ENCODE peak calls at places on chromosomes 3 and 15, in nine cellular contexts. One of them, this sample, is unnamed.

GRCh38 chr3:120642368-120642948 is 39.6 kb downstream of the HGD start:
- DNase-seq in GM23248: peak
- DNase-seq in small intestine: no peak
- DNase-seq in left ventricle myocardium inferior: no peak
- DNase-seq in GM23338: no peak
- DNase-seq in heart left ventricle: no peak
- DNase-seq in left lung: no peak
- DNase-seq in breast epithelium: no peak
- DNase-seq in SK-N-SH: no peak
- DNase-seq in this sample: no peak

GRCh38 chr15:89444855-89445254 is 51.5 kb downstream of the RHCG start:
- DNase-seq in GM23248: no peak
- DNase-seq in small intestine: no peak
- DNase-seq in left ventricle myocardium inferior: no peak
- DNase-seq in GM23338: peak
- DNase-seq in heart left ventricle: no peak
- DNase-seq in left lung: no peak
- DNase-seq in breast epithelium: no peak
- DNase-seq in SK-N-SH: no peak
- DNase-seq in this sample: no peak

GRCh38 chr3:189305412-189305811 is 133.6 kb downstream of the TPRG1 start:
- DNase-seq in GM23248: peak
- DNase-seq in small intestine: no peak
- DNase-seq in left ventricle myocardium inferior: no peak
- DNase-seq in GM23338: no peak
- DNase-seq in heart left ventricle: no peak
- DNase-seq in left lung: no peak
- DNase-seq in breast epithelium: no peak
- DNase-seq in SK-N-SH: no peak
- DNase-seq in this sample: no peak

GRCh38 chr15:101027273-101027901 is 108.2 kb downstream of the LRRK1 start:
- DNase-seq in GM23248: no peak
- DNase-seq in small intestine: no peak
- DNase-seq in left ventricle myocardium inferior: no peak
- DNase-seq in GM23338: no peak
- DNase-seq in heart left ventricle: no peak
- DNase-seq in left lung: peak
- DNase-seq in breast epithelium: no peak
- DNase-seq in SK-N-SH: no peak
- DNase-seq in this sample: peak

GRCh38 chr3:143973352-143974021 is 1.9 kb downstream of the DIPK2A start:
- DNase-seq in GM23248: peak
- DNase-seq in small intestine: peak
- DNase-seq in left ventricle myocardium inferior: no peak
- DNase-seq in GM23338: no peak
- DNase-seq in heart left ventricle: no peak
- DNase-seq in left lung: no peak
- DNase-seq in breast epithelium: no peak
- DNase-seq in SK-N-SH: no peak
- DNase-seq in this sample: no peak

GRCh38 chr3:196124608-196125007 is 42.7 kb upstream of the TFRC start:
- DNase-seq in GM23248: no peak
- DNase-seq in small intestine: no peak
- DNase-seq in left ventricle myocardium inferior: no peak
- DNase-seq in GM23338: no peak
- DNase-seq in heart left ventricle: no peak
- DNase-seq in left lung: no peak
- DNase-seq in breast epithelium: no peak
- DNase-seq in SK-N-SH: no peak
- DNase-seq in this sample: no peak

GRCh38 chr15:80496101-80496500 is 91.9 kb downstream of the ARNT2 start:
- DNase-seq in GM23248: no peak
- DNase-seq in small intestine: no peak
- DNase-seq in left ventricle myocardium inferior: no peak
- DNase-seq in GM23338: no peak
- DNase-seq in heart left ventricle: no peak
- DNase-seq in left lung: no peak
- DNase-seq in breast epithelium: no peak
- DNase-seq in SK-N-SH: no peak
- DNase-seq in this sample: no peak

GRCh38 chr3:197023998-197024651 is 5.5 kb downstream of the MELTF start:
- DNase-seq in GM23248: peak
- DNase-seq in small intestine: no peak
- DNase-seq in left ventricle myocardium inferior: no peak
- DNase-seq in GM23338: no peak
- DNase-seq in heart left ventricle: peak
- DNase-seq in left lung: peak
- DNase-seq in breast epithelium: peak
- DNase-seq in SK-N-SH: no peak
- DNase-seq in this sample: no peak

GRCh38 chr3:127151992-127152391 is 40.9 kb upstream of the PRR23E start:
- DNase-seq in GM23248: peak
- DNase-seq in small intestine: no peak
- DNase-seq in left ventricle myocardium inferior: no peak
- DNase-seq in GM23338: no peak
- DNase-seq in heart left ventricle: no peak
- DNase-seq in left lung: peak
- DNase-seq in breast epithelium: no peak
- DNase-seq in SK-N-SH: no peak
- DNase-seq in this sample: no peak

GRCh38 chr3:101685870-101686307 is 629 bp downstream of the RPL24 start:
- DNase-seq in GM23248: peak
- DNase-seq in small intestine: no peak
- DNase-seq in left ventricle myocardium inferior: no peak
- DNase-seq in GM23338: peak
- DNase-seq in heart left ventricle: no peak
- DNase-seq in left lung: no peak
- DNase-seq in breast epithelium: no peak
- DNase-seq in SK-N-SH: no peak
- DNase-seq in this sample: no peak

GRCh38 chr3:180036092-180036677 is 552 bp downstream of the PEX5L start:
- DNase-seq in GM23248: no peak
- DNase-seq in small intestine: no peak
- DNase-seq in left ventricle myocardium inferior: no peak
- DNase-seq in GM23338: peak
- DNase-seq in heart left ventricle: no peak
- DNase-seq in left lung: no peak
- DNase-seq in breast epithelium: no peak
- DNase-seq in SK-N-SH: peak
- DNase-seq in this sample: no peak

GRCh38 chr3:77186728-77187127 is 146.8 kb downstream of the ROBO2 start:
- DNase-seq in GM23248: peak
- DNase-seq in small intestine: no peak
- DNase-seq in left ventricle myocardium inferior: no peak
- DNase-seq in GM23338: no peak
- DNase-seq in heart left ventricle: no peak
- DNase-seq in left lung: no peak
- DNase-seq in breast epithelium: no peak
- DNase-seq in SK-N-SH: no peak
- DNase-seq in this sample: no peak

GRCh38 chr3:118799303-118799702 is 235.3 kb downstream of the IGSF11 start:
- DNase-seq in GM23248: no peak
- DNase-seq in small intestine: no peak
- DNase-seq in left ventricle myocardium inferior: no peak
- DNase-seq in GM23338: no peak
- DNase-seq in heart left ventricle: no peak
- DNase-seq in left lung: no peak
- DNase-seq in breast epithelium: no peak
- DNase-seq in SK-N-SH: no peak
- DNase-seq in this sample: no peak

GRCh38 chr3:178036745-178037144 is 499.5 kb upstream of the KCNMB2 start:
- DNase-seq in GM23248: peak
- DNase-seq in small intestine: no peak
- DNase-seq in left ventricle myocardium inferior: no peak
- DNase-seq in GM23338: no peak
- DNase-seq in heart left ventricle: no peak
- DNase-seq in left lung: no peak
- DNase-seq in breast epithelium: no peak
- DNase-seq in SK-N-SH: no peak
- DNase-seq in this sample: no peak

GRCh38 chr15:68699881-68700394 is 120.8 kb downstream of the ANP32A start:
- DNase-seq in GM23248: peak
- DNase-seq in small intestine: no peak
- DNase-seq in left ventricle myocardium inferior: peak
- DNase-seq in GM23338: no peak
- DNase-seq in heart left ventricle: no peak
- DNase-seq in left lung: no peak
- DNase-seq in breast epithelium: no peak
- DNase-seq in SK-N-SH: no peak
- DNase-seq in this sample: no peak

GRCh38 chr15:98217356-98217755 is 256.9 kb downstream of the ARRDC4 start:
- DNase-seq in GM23248: no peak
- DNase-seq in small intestine: no peak
- DNase-seq in left ventricle myocardium inferior: no peak
- DNase-seq in GM23338: peak
- DNase-seq in heart left ventricle: no peak
- DNase-seq in left lung: no peak
- DNase-seq in breast epithelium: no peak
- DNase-seq in SK-N-SH: no peak
- DNase-seq in this sample: no peak

GRCh38 chr3:31621314-31621713 is 88.6 kb downstream of the STT3B start:
- DNase-seq in GM23248: peak
- DNase-seq in small intestine: no peak
- DNase-seq in left ventricle myocardium inferior: no peak
- DNase-seq in GM23338: no peak
- DNase-seq in heart left ventricle: no peak
- DNase-seq in left lung: no peak
- DNase-seq in breast epithelium: no peak
- DNase-seq in SK-N-SH: no peak
- DNase-seq in this sample: no peak

DNA sequence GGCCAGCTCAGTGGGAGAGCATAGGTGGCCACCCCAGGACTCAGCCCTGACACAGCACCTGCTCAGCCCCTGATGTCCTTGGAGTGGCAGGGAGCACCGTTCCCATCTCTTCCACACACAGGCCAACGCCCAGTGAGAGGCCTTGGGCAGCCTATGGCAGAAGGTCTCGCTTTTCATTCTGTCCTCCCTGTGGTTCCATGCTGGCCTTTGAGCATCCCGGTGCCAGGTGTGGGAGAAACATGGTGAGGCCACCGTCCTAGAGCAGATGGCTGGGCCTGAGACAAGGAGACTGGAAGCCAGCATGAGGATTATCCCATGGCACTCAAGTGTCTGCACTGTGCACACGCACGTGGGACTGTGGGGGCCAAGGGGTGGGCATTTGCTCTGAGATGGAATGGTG is 25.1 kb downstream of the ADCY5 start:
- DNase-seq in GM23248: no peak
- DNase-seq in small intestine: no peak
- DNase-seq in left ventricle myocardium inferior: no peak
- DNase-seq in GM23338: no peak
- DNase-seq in heart left ventricle: no peak
- DNase-seq in left lung: no peak
- DNase-seq in breast epithelium: no peak
- DNase-seq in SK-N-SH: no peak
- DNase-seq in this sample: no peak
- H3K27ac ChIP-seq in GM23248: no peak
- H3K27ac ChIP-seq in small intestine: no peak
- H3K27ac ChIP-seq in left ventricle myocardium inferior: peak
- H3K27ac ChIP-seq in GM23338: no peak
- H3K27ac ChIP-seq in heart left ventricle: peak
- H3K27ac ChIP-seq in left lung: no peak
- H3K27ac ChIP-seq in breast epithelium: no peak
- H3K27ac ChIP-seq in SK-N-SH: no peak
- H3K27ac ChIP-seq in this sample: peak

GRCh38 chr3:139299261-139300132 is 44.3 kb upstream of the MRPS22 start:
- DNase-seq in GM23248: peak
- DNase-seq in small intestine: peak
- DNase-seq in left ventricle myocardium inferior: no peak
- DNase-seq in GM23338: peak
- DNase-seq in heart left ventricle: no peak
- DNase-seq in left lung: no peak
- DNase-seq in breast epithelium: no peak
- DNase-seq in SK-N-SH: no peak
- DNase-seq in this sample: no peak
- H3K27ac ChIP-seq in GM23248: peak
- H3K27ac ChIP-seq in small intestine: no peak
- H3K27ac ChIP-seq in left ventricle myocardium inferior: no peak
- H3K27ac ChIP-seq in GM23338: no peak
- H3K27ac ChIP-seq in heart left ventricle: no peak
- H3K27ac ChIP-seq in left lung: no peak
- H3K27ac ChIP-seq in breast epithelium: no peak
- H3K27ac ChIP-seq in SK-N-SH: peak
- H3K27ac ChIP-seq in this sample: no peak

DNA sequence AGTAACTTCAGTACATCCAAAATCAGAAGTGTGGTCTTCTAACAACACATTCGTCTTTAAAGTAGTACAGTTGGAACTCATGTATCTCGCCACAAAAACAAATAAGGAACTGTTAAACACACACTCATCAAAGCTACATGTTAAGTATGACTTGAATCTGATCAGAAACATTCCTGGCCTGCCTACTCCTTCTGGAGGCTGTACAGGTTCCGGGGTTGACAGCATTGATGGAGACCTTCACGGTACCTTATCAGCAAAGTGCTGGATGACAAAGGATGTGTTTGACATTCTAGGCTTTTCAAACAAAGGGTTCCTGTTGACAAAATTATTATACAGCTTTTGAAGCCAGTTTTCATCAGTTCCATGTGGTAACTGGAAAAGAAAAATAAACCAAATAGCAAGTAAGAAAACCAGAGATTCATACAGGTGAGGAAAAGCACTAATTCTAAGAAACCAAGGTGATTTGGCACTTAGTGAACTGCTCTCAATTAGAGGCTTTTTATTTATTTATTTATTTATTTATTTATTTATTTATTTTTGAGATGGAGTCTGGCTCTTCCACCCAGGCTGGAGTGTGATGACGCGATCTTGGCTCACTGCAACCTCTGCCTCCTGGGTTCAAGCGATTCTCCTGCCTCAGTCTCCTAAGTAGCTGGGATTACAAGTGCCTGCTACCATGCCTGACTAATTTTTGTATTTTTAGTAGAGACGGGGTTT is 44.3 kb downstream of the MYO5C start:
- DNase-seq in GM23248: no peak
- DNase-seq in small intestine: no peak
- DNase-seq in left ventricle myocardium inferior: no peak
- DNase-seq in GM23338: no peak
- DNase-seq in heart left ventricle: no peak
- DNase-seq in left lung: no peak
- DNase-seq in breast epithelium: no peak
- DNase-seq in SK-N-SH: no peak
- DNase-seq in this sample: no peak
- H3K27ac ChIP-seq in GM23248: no peak
- H3K27ac ChIP-seq in small intestine: no peak
- H3K27ac ChIP-seq in left ventricle myocardium inferior: no peak
- H3K27ac ChIP-seq in GM23338: no peak
- H3K27ac ChIP-seq in heart left ventricle: no peak
- H3K27ac ChIP-seq in left lung: peak
- H3K27ac ChIP-seq in breast epithelium: no peak
- H3K27ac ChIP-seq in SK-N-SH: no peak
- H3K27ac ChIP-seq in this sample: no peak

DNA sequence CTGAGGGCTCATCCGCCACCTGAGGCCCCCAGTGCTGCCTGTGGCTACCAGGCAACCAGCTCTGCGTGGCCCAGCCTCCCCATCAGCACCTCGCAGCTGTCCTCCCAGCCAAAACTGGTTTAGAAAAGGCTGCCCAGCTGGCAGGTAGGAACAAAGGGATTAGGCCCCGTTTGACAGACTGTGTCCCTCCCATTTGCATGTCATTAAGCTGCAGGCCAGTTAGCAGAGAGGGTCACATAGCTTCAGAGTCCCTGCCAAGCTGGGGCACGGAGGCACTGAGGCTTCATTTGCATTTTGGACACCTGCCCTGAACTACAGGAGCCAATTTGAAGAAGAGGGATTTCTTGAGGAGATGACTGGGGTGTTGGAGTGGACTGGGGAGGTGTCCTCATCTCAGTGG is 177.9 kb downstream of the TLE3 start:
- DNase-seq in GM23248: no peak
- DNase-seq in small intestine: no peak
- DNase-seq in left ventricle myocardium inferior: no peak
- DNase-seq in GM23338: peak
- DNase-seq in heart left ventricle: no peak
- DNase-seq in left lung: no peak
- DNase-seq in breast epithelium: no peak
- DNase-seq in SK-N-SH: no peak
- DNase-seq in this sample: no peak
- H3K27ac ChIP-seq in GM23248: no peak
- H3K27ac ChIP-seq in small intestine: no peak
- H3K27ac ChIP-seq in left ventricle myocardium inferior: no peak
- H3K27ac ChIP-seq in GM23338: no peak
- H3K27ac ChIP-seq in heart left ventricle: no peak
- H3K27ac ChIP-seq in left lung: no peak
- H3K27ac ChIP-seq in breast epithelium: no peak
- H3K27ac ChIP-seq in SK-N-SH: no peak
- H3K27ac ChIP-seq in this sample: no peak